ENCODE peak calls at places on chromosome 3, in five cellular contexts. One of them, this sample, is unnamed.

GRCh38 chr3:31404871-31405270 is 127.9 kb upstream of the STT3B start:
- DNase-seq in HFFc6: peak
- DNase-seq in heart left ventricle: no peak
- DNase-seq in anterior cingulate cortex: no peak
- DNase-seq in CD8-positive, alpha-beta T cell: no peak
- DNase-seq in this sample: no peak

GRCh38 chr3:13546667-13547171 is 2.2 kb upstream of the FBLN2 start:
- DNase-seq in heart left ventricle: peak
- DNase-seq in HFFc6: peak
- DNase-seq in CD8-positive, alpha-beta T cell: no peak
- DNase-seq in anterior cingulate cortex: no peak
- DNase-seq in this sample: no peak

GRCh38 chr3:64079369-64080160 is 56.3 kb upstream of the PSMD6 start:
- DNase-seq in CD8-positive, alpha-beta T cell: no peak
- DNase-seq in anterior cingulate cortex: no peak
- DNase-seq in heart left ventricle: no peak
- DNase-seq in HFFc6: peak
- DNase-seq in this sample: no peak

GRCh38 chr3:42036483-42036823 is 54.7 kb upstream of the TRAK1 start:
- DNase-seq in HFFc6: peak
- DNase-seq in heart left ventricle: no peak
- DNase-seq in CD8-positive, alpha-beta T cell: no peak
- DNase-seq in anterior cingulate cortex: no peak
- DNase-seq in this sample: no peak

GRCh38 chr3:138717348-138717747 is 108.8 kb downstream of the FAIM start:
- DNase-seq in heart left ventricle: no peak
- DNase-seq in HFFc6: no peak
- DNase-seq in anterior cingulate cortex: no peak
- DNase-seq in CD8-positive, alpha-beta T cell: no peak
- DNase-seq in this sample: no peak

GRCh38 chr3:7813412-7813811 is 688.2 kb upstream of the LMCD1 start:
- DNase-seq in anterior cingulate cortex: no peak
- DNase-seq in CD8-positive, alpha-beta T cell: no peak
- DNase-seq in heart left ventricle: no peak
- DNase-seq in HFFc6: no peak
- DNase-seq in this sample: no peak

GRCh38 chr3:76869726-76870414 is 170.0 kb upstream of the ROBO2 start:
- DNase-seq in CD8-positive, alpha-beta T cell: no peak
- DNase-seq in heart left ventricle: no peak
- DNase-seq in anterior cingulate cortex: no peak
- DNase-seq in HFFc6: no peak
- DNase-seq in this sample: no peak

GRCh38 chr3:165462616-165463334 is 266.6 kb upstream of the SLITRK3 start:
- DNase-seq in HFFc6: no peak
- DNase-seq in anterior cingulate cortex: no peak
- DNase-seq in CD8-positive, alpha-beta T cell: no peak
- DNase-seq in heart left ventricle: no peak
- DNase-seq in this sample: no peak

GRCh38 chr3:55690746-55691540 is 203.8 kb upstream of the WNT5A start:
- DNase-seq in anterior cingulate cortex: peak
- DNase-seq in CD8-positive, alpha-beta T cell: no peak
- DNase-seq in HFFc6: no peak
- DNase-seq in heart left ventricle: no peak
- DNase-seq in this sample: no peak

GRCh38 chr3:129745253-129745652 is 138.8 kb upstream of the PLXND1 start:
- DNase-seq in HFFc6: no peak
- DNase-seq in CD8-positive, alpha-beta T cell: no peak
- DNase-seq in anterior cingulate cortex: peak
- DNase-seq in heart left ventricle: no peak
- DNase-seq in this sample: no peak

GRCh38 chr3:48434591-48435222 is 4.8 kb upstream of the PLXNB1 start:
- DNase-seq in HFFc6: no peak
- DNase-seq in anterior cingulate cortex: no peak
- DNase-seq in heart left ventricle: no peak
- DNase-seq in CD8-positive, alpha-beta T cell: no peak
- DNase-seq in this sample: no peak

GRCh38 chr3:177377166-177377565 is 179.9 kb upstream of the TBL1XR1 start:
- DNase-seq in HFFc6: no peak
- DNase-seq in CD8-positive, alpha-beta T cell: no peak
- DNase-seq in heart left ventricle: no peak
- DNase-seq in anterior cingulate cortex: no peak
- DNase-seq in this sample: no peak